ENCODE peak calls at places on chromosomes 6 and 20, in eight cellular contexts. U is GM23248; H is GM12865; T is heart right ventricle; M is Right ventricle myocardium inferior; J is LoVo; B is ovary; K is stimulated activated naive CD8-positive, alpha-beta T cell treated with anti-CD3 and anti-CD28 coated beads, Interleukin-15, Interleukin-2, amounts not matched to agents 100 U/mL and 50 U/mL, for 24 hours. X is an unnamed sample.

GRCh38 chr20:46563848-46564197 is 13.4 kb upstream of the OCSTAMP start:
- DNase-seq in B (no peak), H (no peak), U (no peak), M (no peak), T (no peak), K (no peak), J (no peak), X (no peak)

GRCh38 chr20:1816384-1817381 is 78.5 kb upstream of the SIRPA start:
- DNase-seq in H (no peak), T (peak; percentile 56), B (no peak), J (peak; percentile 43), M (no peak), U (peak; percentile 94), K (no peak), X (peak; percentile 92)

GRCh38 chr6:161188547-161189465 is 85.1 kb downstream of the AGPAT4 start:
- DNase-seq in K (no peak), M (no peak), J (no peak), U (no peak), T (no peak), B (no peak), H (no peak), X (no peak)

GRCh38 chr6:108175592-108176279 is 9.9 kb downstream of the NR2E1 start:
- DNase-seq in K (peak; percentile 23), J (no peak), T (no peak), H (no peak), B (no peak), M (no peak), U (no peak), X (no peak)

GRCh38 chr6:136641166-136641565 is 90.9 kb upstream of the MAP7 start:
- DNase-seq in T (no peak), H (no peak), U (no peak), B (no peak), M (no peak), K (no peak), J (no peak), X (no peak)

GRCh38 chr6:41636803-41637178 is 1.5 kb upstream of the MDFI start:
- DNase-seq in K (no peak), J (peak; percentile 89), M (no peak), H (no peak), B (peak; percentile 46), U (no peak), T (no peak), X (peak; percentile 91)

GRCh38 chr6:8243462-8243861 is 141.1 kb upstream of the EEF1E1 start:
- DNase-seq in T (no peak), U (peak; percentile 40), K (no peak), M (no peak), B (no peak), H (no peak), J (no peak), X (peak; percentile 16)

GRCh38 chr6:3226422-3227362 is 761 bp downstream of the TUBB2B start:
- DNase-seq in U (peak; percentile 59), J (peak; percentile 23), B (peak; percentile 32), K (peak; percentile 30), T (no peak), M (no peak), H (peak; percentile 54), X (no peak)

GRCh38 chr20:13995841-13996240 is 525 bp downstream of the MACROD2 start:
- DNase-seq in H (no peak), J (peak; percentile 26), K (no peak), M (peak; percentile 63), U (peak; percentile 54), B (peak; percentile 63), T (peak; percentile 3), X (peak; percentile 41)

GRCh38 chr20:36491901-36492617 is 49.3 kb upstream of the MYL9 start:
- DNase-seq in J (no peak), M (peak; percentile 83), B (no peak), U (peak; percentile 53), H (peak; percentile 62), K (peak; percentile 64), T (peak; percentile 42), X (peak; percentile 75)

GRCh38 chr20:63344616-63345327 is 16.4 kb downstream of the CHRNA4 start:
- DNase-seq in K (no peak), M (peak; percentile 88), B (no peak), J (no peak), H (no peak), U (peak; percentile 57), T (peak; percentile 60), X (no peak)

GRCh38 chr6:27541212-27541931 is 68.5 kb upstream of the ZNF184 start:
- DNase-seq in T (no peak), J (peak; percentile 5), K (peak; percentile 56), B (no peak), M (no peak), U (no peak), H (peak; percentile 66), X (peak; percentile 52)

GRCh38 chr20:21229163-21229562 is 74.0 kb upstream of the XRN2 start:
- DNase-seq in K (no peak), J (peak; percentile 51), T (no peak), B (no peak), U (peak; percentile 70), M (no peak), H (no peak), X (no peak)

X was measured in mammary epithelial cell.